ENCODE peak calls at places on chromosome 20, in seven cellular contexts. K is NCI-H1436, G is Ammon's horn, Q is LoVo, J is GDM1, V is kidney epithelial cell, N is RWPE1. F is an unnamed sample.
A peak's percentile ranks its signal among the peaks of the same experiment; 100 is the strongest.

GRCh38 chr20:53935353-53936084 is 134.9 kb downstream of the BCAS1 start:
- DNase-seq in Q (no peak), N (no peak), K (no peak), G (peak; percentile 42), J (no peak), V (no peak), F (no peak)

GRCh38 chr20:38159949-38160756 is 4.9 kb downstream of the TGM2 start:
- DNase-seq in K (no peak), N (no peak), V (no peak), J (no peak), G (no peak), Q (no peak), F (no peak)

GRCh38 chr20:23641936-23642751 is 4.4 kb upstream of the CST3 start:
- DNase-seq in G (peak; percentile 47), V (peak; percentile 91), Q (peak; percentile 6), N (peak; percentile 53), J (no peak), K (no peak), F (no peak)

GRCh38 chr20:53329781-53330180 is 263.9 kb downstream of the ZNF217 start:
- DNase-seq in N (no peak), K (no peak), G (no peak), Q (no peak), V (no peak), J (no peak), F (no peak)

GRCh38 chr20:3749689-3750639 is 17.5 kb downstream of the HSPA12B start:
- DNase-seq in K (peak; percentile 47), J (no peak), N (peak; percentile 61), Q (no peak), V (no peak), G (no peak), F (no peak)

GRCh38 chr20:50438986-50439407 is 71.2 kb upstream of the PTPN1 start:
- DNase-seq in K (no peak), G (no peak), Q (peak; percentile 76), V (peak; percentile 76), N (peak; percentile 97), J (no peak), F (no peak)

GRCh38 chr20:43567477-43567876 is 8.7 kb downstream of the SGK2 start:
- DNase-seq in N (no peak), V (no peak), J (no peak), K (no peak), Q (no peak), G (no peak), F (no peak)

GRCh38 chr20:32062776-32063170 is 10.7 kb downstream of the HCK start:
- DNase-seq in K (no peak), N (no peak), J (peak; percentile 85), V (no peak), G (peak; percentile 81), Q (no peak), F (no peak)

GRCh38 chr20:1654994-1655393 is 2.6 kb downstream of the SIRPG start:
- DNase-seq in Q (no peak), N (no peak), K (no peak), G (no peak), J (no peak), V (no peak), F (no peak)

GRCh38 chr20:8476023-8476422 is 344.0 kb downstream of the PLCB1 start:
- DNase-seq in G (no peak), Q (no peak), V (no peak), J (no peak), N (no peak), K (no peak), F (no peak)

GRCh38 chr20:53752971-53753879 is 159.6 kb upstream of the ZNF217 start:
- DNase-seq in N (peak; percentile 81), K (no peak), G (no peak), V (no peak), Q (peak; percentile 69), J (no peak), F (no peak)

GRCh38 chr20:5668529-5668868 is 81.7 kb upstream of the SHLD1 start:
- DNase-seq in G (no peak), N (peak; percentile 78), Q (no peak), J (no peak), K (no peak), V (no peak), F (no peak)

GRCh38 chr20:32215729-32216128 is 8.0 kb downstream of the POFUT1 start:
- DNase-seq in V (no peak), K (no peak), G (no peak), N (no peak), J (no peak), Q (no peak), F (no peak)